ENCODE peak calls at places on chromosomes 2 and 18, in eight cellular contexts. One of them, this sample, is unnamed.

GRCh38 chr2:239181074-239181581 is 219.7 kb downstream of the HDAC4 start:
- DNase-seq in AML-193: no peak
- DNase-seq in AG04450: no peak
- DNase-seq in ovary: no peak
- DNase-seq in T47D: no peak
- DNase-seq in HS-5: no peak
- DNase-seq in activated naive CD4-positive, alpha-beta T cell: no peak
- DNase-seq in NCI-H345: peak
- DNase-seq in this sample: no peak

GRCh38 chr2:227862741-227863588 is 8.5 kb upstream of the DAW1 start:
- DNase-seq in AML-193: no peak
- DNase-seq in AG04450: peak
- DNase-seq in ovary: no peak
- DNase-seq in T47D: no peak
- DNase-seq in HS-5: peak
- DNase-seq in activated naive CD4-positive, alpha-beta T cell: no peak
- DNase-seq in NCI-H345: no peak
- DNase-seq in this sample: no peak

GRCh38 chr2:182767578-182767977 is 51.5 kb downstream of the DNAJC10 start:
- DNase-seq in AML-193: peak
- DNase-seq in AG04450: no peak
- DNase-seq in ovary: no peak
- DNase-seq in T47D: no peak
- DNase-seq in HS-5: no peak
- DNase-seq in activated naive CD4-positive, alpha-beta T cell: no peak
- DNase-seq in NCI-H345: no peak
- DNase-seq in this sample: no peak

GRCh38 chr2:86221066-86221684 is 21.9 kb downstream of the MRPL35 start:
- DNase-seq in AML-193: no peak
- DNase-seq in AG04450: no peak
- DNase-seq in ovary: peak
- DNase-seq in T47D: peak
- DNase-seq in HS-5: no peak
- DNase-seq in activated naive CD4-positive, alpha-beta T cell: no peak
- DNase-seq in NCI-H345: peak
- DNase-seq in this sample: no peak

GRCh38 chr2:222318712-222319575 is 20.1 kb upstream of the PAX3 start:
- DNase-seq in AML-193: peak
- DNase-seq in AG04450: no peak
- DNase-seq in ovary: no peak
- DNase-seq in T47D: no peak
- DNase-seq in HS-5: no peak
- DNase-seq in activated naive CD4-positive, alpha-beta T cell: no peak
- DNase-seq in NCI-H345: peak
- DNase-seq in this sample: no peak

GRCh38 chr2:151999058-151999457 is 99.8 kb downstream of the CACNB4 start:
- DNase-seq in AML-193: peak
- DNase-seq in AG04450: no peak
- DNase-seq in ovary: no peak
- DNase-seq in T47D: peak
- DNase-seq in HS-5: no peak
- DNase-seq in activated naive CD4-positive, alpha-beta T cell: no peak
- DNase-seq in NCI-H345: peak
- DNase-seq in this sample: no peak

GRCh38 chr18:398866-399637 is 101.4 kb downstream of the COLEC12 start:
- DNase-seq in AML-193: no peak
- DNase-seq in AG04450: no peak
- DNase-seq in ovary: no peak
- DNase-seq in T47D: peak
- DNase-seq in HS-5: no peak
- DNase-seq in activated naive CD4-positive, alpha-beta T cell: no peak
- DNase-seq in NCI-H345: peak
- DNase-seq in this sample: peak

GRCh38 chr2:74975016-74975415 is 16.6 kb downstream of the POLE4 start:
- DNase-seq in AML-193: no peak
- DNase-seq in AG04450: no peak
- DNase-seq in ovary: no peak
- DNase-seq in T47D: no peak
- DNase-seq in HS-5: no peak
- DNase-seq in activated naive CD4-positive, alpha-beta T cell: no peak
- DNase-seq in NCI-H345: no peak
- DNase-seq in this sample: no peak

GRCh38 chr2:85160946-85161625 is 27.9 kb downstream of the TCF7L1 start:
- DNase-seq in AML-193: no peak
- DNase-seq in AG04450: no peak
- DNase-seq in ovary: no peak
- DNase-seq in T47D: no peak
- DNase-seq in HS-5: no peak
- DNase-seq in activated naive CD4-positive, alpha-beta T cell: no peak
- DNase-seq in NCI-H345: no peak
- DNase-seq in this sample: no peak

GRCh38 chr2:54439582-54439981 is 16.5 kb upstream of the SPTBN1 start:
- DNase-seq in AML-193: no peak
- DNase-seq in AG04450: no peak
- DNase-seq in ovary: no peak
- DNase-seq in T47D: no peak
- DNase-seq in HS-5: no peak
- DNase-seq in activated naive CD4-positive, alpha-beta T cell: no peak
- DNase-seq in NCI-H345: no peak
- DNase-seq in this sample: no peak

GRCh38 chr2:23385748-23386421 is 906 bp downstream of the KLHL29 start:
- DNase-seq in AML-193: no peak
- DNase-seq in AG04450: no peak
- DNase-seq in ovary: peak
- DNase-seq in T47D: no peak
- DNase-seq in HS-5: no peak
- DNase-seq in activated naive CD4-positive, alpha-beta T cell: no peak
- DNase-seq in NCI-H345: peak
- DNase-seq in this sample: no peak

GRCh38 chr18:45667056-45667455 is 51.8 kb downstream of the SLC14A2 start:
- DNase-seq in AML-193: no peak
- DNase-seq in AG04450: no peak
- DNase-seq in ovary: no peak
- DNase-seq in T47D: no peak
- DNase-seq in HS-5: no peak
- DNase-seq in activated naive CD4-positive, alpha-beta T cell: no peak
- DNase-seq in NCI-H345: no peak
- DNase-seq in this sample: no peak

GRCh38 chr2:84646514-84646913 is 130.2 kb downstream of the DNAH6 start:
- DNase-seq in AML-193: no peak
- DNase-seq in AG04450: no peak
- DNase-seq in ovary: no peak
- DNase-seq in T47D: no peak
- DNase-seq in HS-5: no peak
- DNase-seq in activated naive CD4-positive, alpha-beta T cell: no peak
- DNase-seq in NCI-H345: no peak
- DNase-seq in this sample: no peak

GRCh38 chr2:146847846-146848245 is 997.0 kb upstream of the ACVR2A start:
- DNase-seq in AML-193: no peak
- DNase-seq in AG04450: no peak
- DNase-seq in ovary: no peak
- DNase-seq in T47D: no peak
- DNase-seq in HS-5: no peak
- DNase-seq in activated naive CD4-positive, alpha-beta T cell: no peak
- DNase-seq in NCI-H345: no peak
- DNase-seq in this sample: no peak

GRCh38 chr2:105896765-105897163 is 152.1 kb downstream of the NCK2 start:
- DNase-seq in AML-193: no peak
- DNase-seq in AG04450: no peak
- DNase-seq in ovary: no peak
- DNase-seq in T47D: no peak
- DNase-seq in HS-5: no peak
- DNase-seq in activated naive CD4-positive, alpha-beta T cell: no peak
- DNase-seq in NCI-H345: no peak
- DNase-seq in this sample: no peak

GRCh38 chr2:9122367-9122766 is 84.2 kb upstream of the ASAP2 start:
- DNase-seq in AML-193: no peak
- DNase-seq in AG04450: no peak
- DNase-seq in ovary: no peak
- DNase-seq in T47D: no peak
- DNase-seq in HS-5: no peak
- DNase-seq in activated naive CD4-positive, alpha-beta T cell: no peak
- DNase-seq in NCI-H345: no peak
- DNase-seq in this sample: no peak

GRCh38 chr2:237434916-237435315 is 21.0 kb upstream of the COL6A3 start:
- DNase-seq in AML-193: no peak
- DNase-seq in AG04450: no peak
- DNase-seq in ovary: no peak
- DNase-seq in T47D: no peak
- DNase-seq in HS-5: no peak
- DNase-seq in activated naive CD4-positive, alpha-beta T cell: no peak
- DNase-seq in NCI-H345: no peak
- DNase-seq in this sample: no peak

GRCh38 chr2:190065839-190066238 is 3.3 kb upstream of the MSTN start:
- DNase-seq in AML-193: no peak
- DNase-seq in AG04450: no peak
- DNase-seq in ovary: no peak
- DNase-seq in T47D: no peak
- DNase-seq in HS-5: no peak
- DNase-seq in activated naive CD4-positive, alpha-beta T cell: no peak
- DNase-seq in NCI-H345: no peak
- DNase-seq in this sample: no peak

GRCh38 chr2:196336715-196337617 is 165.6 kb upstream of the STK17B start:
- DNase-seq in AML-193: peak
- DNase-seq in AG04450: no peak
- DNase-seq in ovary: no peak
- DNase-seq in T47D: peak
- DNase-seq in HS-5: no peak
- DNase-seq in activated naive CD4-positive, alpha-beta T cell: no peak
- DNase-seq in NCI-H345: no peak
- DNase-seq in this sample: no peak

GRCh38 chr2:120312861-120313694 is 32.9 kb upstream of the INHBB start:
- DNase-seq in AML-193: peak
- DNase-seq in AG04450: peak
- DNase-seq in ovary: peak
- DNase-seq in T47D: peak
- DNase-seq in HS-5: peak
- DNase-seq in activated naive CD4-positive, alpha-beta T cell: peak
- DNase-seq in NCI-H345: peak
- DNase-seq in this sample: peak

GRCh38 chr2:158667567-158667966 is 127.5 kb upstream of the DAPL1 start:
- DNase-seq in AML-193: no peak
- DNase-seq in AG04450: peak
- DNase-seq in ovary: no peak
- DNase-seq in T47D: no peak
- DNase-seq in HS-5: peak
- DNase-seq in activated naive CD4-positive, alpha-beta T cell: no peak
- DNase-seq in NCI-H345: no peak
- DNase-seq in this sample: no peak

GRCh38 chr2:134429886-134430285 is 176.0 kb downstream of the MGAT5 start:
- DNase-seq in AML-193: no peak
- DNase-seq in AG04450: no peak
- DNase-seq in ovary: no peak
- DNase-seq in T47D: no peak
- DNase-seq in HS-5: no peak
- DNase-seq in activated naive CD4-positive, alpha-beta T cell: no peak
- DNase-seq in NCI-H345: no peak
- DNase-seq in this sample: no peak

GRCh38 chr2:56376699-56377665 is 193.2 kb downstream of the CCDC85A start:
- DNase-seq in AML-193: no peak
- DNase-seq in AG04450: no peak
- DNase-seq in ovary: no peak
- DNase-seq in T47D: no peak
- DNase-seq in HS-5: peak
- DNase-seq in activated naive CD4-positive, alpha-beta T cell: no peak
- DNase-seq in NCI-H345: no peak
- DNase-seq in this sample: no peak

GRCh38 chr2:226600184-226600583 is 199.4 kb downstream of the IRS1 start:
- DNase-seq in AML-193: no peak
- DNase-seq in AG04450: no peak
- DNase-seq in ovary: no peak
- DNase-seq in T47D: no peak
- DNase-seq in HS-5: no peak
- DNase-seq in activated naive CD4-positive, alpha-beta T cell: no peak
- DNase-seq in NCI-H345: no peak
- DNase-seq in this sample: no peak

GRCh38 chr2:209757200-209757599 is 14.4 kb upstream of the UNC80 start:
- DNase-seq in AML-193: no peak
- DNase-seq in AG04450: no peak
- DNase-seq in ovary: no peak
- DNase-seq in T47D: no peak
- DNase-seq in HS-5: no peak
- DNase-seq in activated naive CD4-positive, alpha-beta T cell: no peak
- DNase-seq in NCI-H345: no peak
- DNase-seq in this sample: no peak

GRCh38 chr2:31354837-31355236 is 59.7 kb downstream of the XDH start:
- DNase-seq in AML-193: peak
- DNase-seq in AG04450: no peak
- DNase-seq in ovary: no peak
- DNase-seq in T47D: peak
- DNase-seq in HS-5: no peak
- DNase-seq in activated naive CD4-positive, alpha-beta T cell: no peak
- DNase-seq in NCI-H345: no peak
- DNase-seq in this sample: no peak

GRCh38 chr2:109128466-109129355 is at the start of gene SH3RF3:
- DNase-seq in AML-193: peak
- DNase-seq in AG04450: no peak
- DNase-seq in ovary: peak
- DNase-seq in T47D: peak
- DNase-seq in HS-5: no peak
- DNase-seq in activated naive CD4-positive, alpha-beta T cell: no peak
- DNase-seq in NCI-H345: peak
- DNase-seq in this sample: no peak

GRCh38 chr2:160406591-160407392 is 86.8 kb downstream of the RBMS1 start:
- DNase-seq in AML-193: peak
- DNase-seq in AG04450: no peak
- DNase-seq in ovary: peak
- DNase-seq in T47D: peak
- DNase-seq in HS-5: no peak
- DNase-seq in activated naive CD4-positive, alpha-beta T cell: peak
- DNase-seq in NCI-H345: peak
- DNase-seq in this sample: no peak

GRCh38 chr2:172039011-172039704 is 39.4 kb downstream of the METAP1D start:
- DNase-seq in AML-193: no peak
- DNase-seq in AG04450: no peak
- DNase-seq in ovary: no peak
- DNase-seq in T47D: no peak
- DNase-seq in HS-5: no peak
- DNase-seq in activated naive CD4-positive, alpha-beta T cell: no peak
- DNase-seq in NCI-H345: no peak
- DNase-seq in this sample: no peak

GRCh38 chr2:241569831-241570281 is 11.3 kb downstream of the BOK start:
- DNase-seq in AML-193: no peak
- DNase-seq in AG04450: no peak
- DNase-seq in ovary: no peak
- DNase-seq in T47D: no peak
- DNase-seq in HS-5: no peak
- DNase-seq in activated naive CD4-positive, alpha-beta T cell: no peak
- DNase-seq in NCI-H345: no peak
- DNase-seq in this sample: no peak

GRCh38 chr2:20108655-20109396 is 57.4 kb upstream of the LAPTM4A start:
- DNase-seq in AML-193: no peak
- DNase-seq in AG04450: no peak
- DNase-seq in ovary: no peak
- DNase-seq in T47D: no peak
- DNase-seq in HS-5: peak
- DNase-seq in activated naive CD4-positive, alpha-beta T cell: no peak
- DNase-seq in NCI-H345: no peak
- DNase-seq in this sample: no peak

GRCh38 chr18:73564073-73564472 is 583.6 kb downstream of the FBXO15 start:
- DNase-seq in AML-193: no peak
- DNase-seq in AG04450: peak
- DNase-seq in ovary: no peak
- DNase-seq in T47D: no peak
- DNase-seq in HS-5: peak
- DNase-seq in activated naive CD4-positive, alpha-beta T cell: no peak
- DNase-seq in NCI-H345: peak
- DNase-seq in this sample: peak

GRCh38 chr2:216777637-216778273 is 82.1 kb downstream of the TNP1 start:
- DNase-seq in AML-193: peak
- DNase-seq in AG04450: no peak
- DNase-seq in ovary: no peak
- DNase-seq in T47D: no peak
- DNase-seq in HS-5: peak
- DNase-seq in activated naive CD4-positive, alpha-beta T cell: no peak
- DNase-seq in NCI-H345: peak
- DNase-seq in this sample: peak

GRCh38 chr2:72032481-72033041 is 115.1 kb downstream of the CYP26B1 start:
- DNase-seq in AML-193: no peak
- DNase-seq in AG04450: no peak
- DNase-seq in ovary: no peak
- DNase-seq in T47D: no peak
- DNase-seq in HS-5: no peak
- DNase-seq in activated naive CD4-positive, alpha-beta T cell: no peak
- DNase-seq in NCI-H345: no peak
- DNase-seq in this sample: no peak